ENCODE peak calls at places on chromosomes 1 and 21, in nine cellular contexts. One of them, this sample, is unnamed.

GRCh38 chr1:200302893-200303250 is 107.0 kb downstream of the ZNF281 start:
- DNase-seq in sigmoid colon: no peak
- DNase-seq in breast epithelium: no peak
- DNase-seq in spleen: no peak
- DNase-seq in GM12878: no peak
- DNase-seq in transverse colon: no peak
- DNase-seq in stomach: peak
- DNase-seq in HCT116: no peak
- DNase-seq in endothelial cell of umbilical vein: peak
- DNase-seq in this sample: no peak

GRCh38 chr1:219659682-219660081 is 46.8 kb upstream of the ZC3H11B start:
- DNase-seq in sigmoid colon: no peak
- DNase-seq in breast epithelium: no peak
- DNase-seq in spleen: no peak
- DNase-seq in GM12878: no peak
- DNase-seq in transverse colon: no peak
- DNase-seq in stomach: no peak
- DNase-seq in HCT116: no peak
- DNase-seq in endothelial cell of umbilical vein: no peak
- DNase-seq in this sample: no peak

GRCh38 chr1:192768463-192768862 is 40.4 kb upstream of the RGS2 start:
- DNase-seq in sigmoid colon: no peak
- DNase-seq in breast epithelium: no peak
- DNase-seq in spleen: no peak
- DNase-seq in GM12878: no peak
- DNase-seq in transverse colon: no peak
- DNase-seq in stomach: no peak
- DNase-seq in HCT116: no peak
- DNase-seq in endothelial cell of umbilical vein: no peak
- DNase-seq in this sample: no peak

GRCh38 chr1:164637461-164638375 is 78.7 kb downstream of the PBX1 start:
- DNase-seq in sigmoid colon: peak
- DNase-seq in breast epithelium: peak
- DNase-seq in spleen: no peak
- DNase-seq in GM12878: no peak
- DNase-seq in transverse colon: no peak
- DNase-seq in stomach: peak
- DNase-seq in HCT116: peak
- DNase-seq in endothelial cell of umbilical vein: no peak
- DNase-seq in this sample: no peak

GRCh38 chr1:12542596-12543592 is 75.1 kb downstream of the DHRS3 start:
- DNase-seq in sigmoid colon: peak
- DNase-seq in breast epithelium: no peak
- DNase-seq in spleen: peak
- DNase-seq in GM12878: no peak
- DNase-seq in transverse colon: no peak
- DNase-seq in stomach: no peak
- DNase-seq in HCT116: no peak
- DNase-seq in endothelial cell of umbilical vein: no peak
- DNase-seq in this sample: no peak

GRCh38 chr1:201593200-201593828 is 54.4 kb downstream of the NAV1 start:
- DNase-seq in sigmoid colon: peak
- DNase-seq in breast epithelium: peak
- DNase-seq in spleen: peak
- DNase-seq in GM12878: no peak
- DNase-seq in transverse colon: peak
- DNase-seq in stomach: no peak
- DNase-seq in HCT116: no peak
- DNase-seq in endothelial cell of umbilical vein: peak
- DNase-seq in this sample: no peak

GRCh38 chr1:97581614-97582051 is 339.2 kb downstream of the DPYD start:
- DNase-seq in sigmoid colon: no peak
- DNase-seq in breast epithelium: no peak
- DNase-seq in spleen: no peak
- DNase-seq in GM12878: no peak
- DNase-seq in transverse colon: no peak
- DNase-seq in stomach: no peak
- DNase-seq in HCT116: no peak
- DNase-seq in endothelial cell of umbilical vein: no peak
- DNase-seq in this sample: no peak

GRCh38 chr1:3456449-3456963 is 2.0 kb downstream of the ARHGEF16 start:
- DNase-seq in sigmoid colon: no peak
- DNase-seq in breast epithelium: no peak
- DNase-seq in spleen: no peak
- DNase-seq in GM12878: no peak
- DNase-seq in transverse colon: peak
- DNase-seq in stomach: peak
- DNase-seq in HCT116: no peak
- DNase-seq in endothelial cell of umbilical vein: no peak
- DNase-seq in this sample: no peak

GRCh38 chr1:6448749-6449631 is 17.0 kb downstream of the TNFRSF25 start:
- DNase-seq in sigmoid colon: no peak
- DNase-seq in breast epithelium: no peak
- DNase-seq in spleen: no peak
- DNase-seq in GM12878: no peak
- DNase-seq in transverse colon: peak
- DNase-seq in stomach: peak
- DNase-seq in HCT116: no peak
- DNase-seq in endothelial cell of umbilical vein: peak
- DNase-seq in this sample: no peak

GRCh38 chr1:200658037-200658808 is 11.5 kb downstream of the DDX59 start:
- DNase-seq in sigmoid colon: no peak
- DNase-seq in breast epithelium: no peak
- DNase-seq in spleen: no peak
- DNase-seq in GM12878: no peak
- DNase-seq in transverse colon: no peak
- DNase-seq in stomach: no peak
- DNase-seq in HCT116: no peak
- DNase-seq in endothelial cell of umbilical vein: no peak
- DNase-seq in this sample: no peak

GRCh38 chr1:112626193-112626592 is 6.6 kb downstream of the CAPZA1 start:
- DNase-seq in sigmoid colon: no peak
- DNase-seq in breast epithelium: no peak
- DNase-seq in spleen: no peak
- DNase-seq in GM12878: no peak
- DNase-seq in transverse colon: no peak
- DNase-seq in stomach: no peak
- DNase-seq in HCT116: no peak
- DNase-seq in endothelial cell of umbilical vein: no peak
- DNase-seq in this sample: no peak

GRCh38 chr1:155984341-155984740 is 6.0 kb upstream of the ARHGEF2 start:
- DNase-seq in sigmoid colon: no peak
- DNase-seq in breast epithelium: no peak
- DNase-seq in spleen: no peak
- DNase-seq in GM12878: no peak
- DNase-seq in transverse colon: no peak
- DNase-seq in stomach: no peak
- DNase-seq in HCT116: no peak
- DNase-seq in endothelial cell of umbilical vein: no peak
- DNase-seq in this sample: no peak

GRCh38 chr1:40270152-40270834 is 12.3 kb downstream of the ZMPSTE24 start:
- DNase-seq in sigmoid colon: no peak
- DNase-seq in breast epithelium: no peak
- DNase-seq in spleen: no peak
- DNase-seq in GM12878: no peak
- DNase-seq in transverse colon: no peak
- DNase-seq in stomach: no peak
- DNase-seq in HCT116: no peak
- DNase-seq in endothelial cell of umbilical vein: no peak
- DNase-seq in this sample: no peak

GRCh38 chr1:27928216-27928954 is 6.4 kb upstream of the SMPDL3B start:
- DNase-seq in sigmoid colon: peak
- DNase-seq in breast epithelium: no peak
- DNase-seq in spleen: no peak
- DNase-seq in GM12878: no peak
- DNase-seq in transverse colon: no peak
- DNase-seq in stomach: no peak
- DNase-seq in HCT116: no peak
- DNase-seq in endothelial cell of umbilical vein: no peak
- DNase-seq in this sample: no peak

GRCh38 chr1:212186427-212187207 is 98.6 kb upstream of the PPP2R5A start:
- DNase-seq in sigmoid colon: no peak
- DNase-seq in breast epithelium: no peak
- DNase-seq in spleen: no peak
- DNase-seq in GM12878: peak
- DNase-seq in transverse colon: peak
- DNase-seq in stomach: peak
- DNase-seq in HCT116: no peak
- DNase-seq in endothelial cell of umbilical vein: no peak
- DNase-seq in this sample: no peak

GRCh38 chr1:201890223-201890622 is 1.5 kb downstream of the SHISA4 start:
- DNase-seq in sigmoid colon: peak
- DNase-seq in breast epithelium: no peak
- DNase-seq in spleen: peak
- DNase-seq in GM12878: no peak
- DNase-seq in transverse colon: no peak
- DNase-seq in stomach: no peak
- DNase-seq in HCT116: no peak
- DNase-seq in endothelial cell of umbilical vein: no peak
- DNase-seq in this sample: no peak

GRCh38 chr21:43866659-43867331 is 1.8 kb downstream of the AGPAT3 start:
- DNase-seq in sigmoid colon: no peak
- DNase-seq in breast epithelium: no peak
- DNase-seq in spleen: peak
- DNase-seq in GM12878: peak
- DNase-seq in transverse colon: peak
- DNase-seq in stomach: peak
- DNase-seq in HCT116: no peak
- DNase-seq in endothelial cell of umbilical vein: peak
- DNase-seq in this sample: peak
- TF ChIP-seq POLR2AphosphoS5 in sigmoid colon: peak
- TF ChIP-seq POLR2AphosphoS5 in breast epithelium: no peak
- TF ChIP-seq POLR2AphosphoS5 in spleen: peak
- TF ChIP-seq POLR2AphosphoS5 in GM12878: peak
- TF ChIP-seq POLR2AphosphoS5 in transverse colon: peak
- TF ChIP-seq POLR2AphosphoS5 in stomach: peak
- TF ChIP-seq POLR2AphosphoS5 in HCT116: no peak
- TF ChIP-seq POLR2AphosphoS5 in endothelial cell of umbilical vein: no peak
- TF ChIP-seq POLR2AphosphoS5 in this sample: no peak

GRCh38 chr1:31154000-31154631 is 85.6 kb downstream of the NKAIN1 start:
- DNase-seq in sigmoid colon: no peak
- DNase-seq in breast epithelium: no peak
- DNase-seq in spleen: no peak
- DNase-seq in GM12878: no peak
- DNase-seq in transverse colon: no peak
- DNase-seq in stomach: no peak
- DNase-seq in HCT116: no peak
- DNase-seq in endothelial cell of umbilical vein: no peak
- DNase-seq in this sample: no peak

GRCh38 chr1:31155216-31155806 is 84.4 kb downstream of the NKAIN1 start:
- DNase-seq in sigmoid colon: peak
- DNase-seq in breast epithelium: peak
- DNase-seq in spleen: peak
- DNase-seq in GM12878: no peak
- DNase-seq in transverse colon: peak
- DNase-seq in stomach: peak
- DNase-seq in HCT116: no peak
- DNase-seq in endothelial cell of umbilical vein: peak
- DNase-seq in this sample: peak

GRCh38 chr1:31152181-31152768 is 86.8 kb upstream of the PUM1 start:
- DNase-seq in sigmoid colon: no peak
- DNase-seq in breast epithelium: no peak
- DNase-seq in spleen: no peak
- DNase-seq in GM12878: no peak
- DNase-seq in transverse colon: no peak
- DNase-seq in stomach: no peak
- DNase-seq in HCT116: no peak
- DNase-seq in endothelial cell of umbilical vein: peak
- DNase-seq in this sample: no peak

GRCh38 chr1:31153423-31153822 is 86.3 kb downstream of the NKAIN1 start:
- DNase-seq in sigmoid colon: no peak
- DNase-seq in breast epithelium: no peak
- DNase-seq in spleen: no peak
- DNase-seq in GM12878: no peak
- DNase-seq in transverse colon: no peak
- DNase-seq in stomach: no peak
- DNase-seq in HCT116: no peak
- DNase-seq in endothelial cell of umbilical vein: no peak
- DNase-seq in this sample: no peak

GRCh38 chr1:31154632-31155215 is 85.0 kb downstream of the NKAIN1 start:
- DNase-seq in sigmoid colon: peak
- DNase-seq in breast epithelium: peak
- DNase-seq in spleen: peak
- DNase-seq in GM12878: no peak
- DNase-seq in transverse colon: peak
- DNase-seq in stomach: peak
- DNase-seq in HCT116: no peak
- DNase-seq in endothelial cell of umbilical vein: peak
- DNase-seq in this sample: peak
- TF ChIP-seq POLR2A in sigmoid colon: no peak
- TF ChIP-seq POLR2A in breast epithelium: no peak
- TF ChIP-seq POLR2A in spleen: no peak
- TF ChIP-seq POLR2A in GM12878: peak
- TF ChIP-seq POLR2A in transverse colon: peak
- TF ChIP-seq POLR2A in stomach: no peak
- TF ChIP-seq POLR2A in HCT116: no peak
- TF ChIP-seq POLR2A in endothelial cell of umbilical vein: no peak
- TF ChIP-seq POLR2A in this sample: peak

GRCh38 chr1:184860535-184860934 is 105.9 kb upstream of the EDEM3 start:
- DNase-seq in sigmoid colon: no peak
- DNase-seq in breast epithelium: no peak
- DNase-seq in spleen: no peak
- DNase-seq in GM12878: no peak
- DNase-seq in transverse colon: no peak
- DNase-seq in stomach: no peak
- DNase-seq in HCT116: no peak
- DNase-seq in endothelial cell of umbilical vein: no peak
- DNase-seq in this sample: no peak
- H3K4me3 ChIP-seq in sigmoid colon: no peak
- H3K4me3 ChIP-seq in breast epithelium: no peak
- H3K4me3 ChIP-seq in spleen: no peak
- H3K4me3 ChIP-seq in GM12878: no peak
- H3K4me3 ChIP-seq in transverse colon: no peak
- H3K4me3 ChIP-seq in stomach: no peak
- H3K4me3 ChIP-seq in HCT116: no peak
- H3K4me3 ChIP-seq in endothelial cell of umbilical vein: no peak
- H3K4me3 ChIP-seq in this sample: no peak

DNA sequence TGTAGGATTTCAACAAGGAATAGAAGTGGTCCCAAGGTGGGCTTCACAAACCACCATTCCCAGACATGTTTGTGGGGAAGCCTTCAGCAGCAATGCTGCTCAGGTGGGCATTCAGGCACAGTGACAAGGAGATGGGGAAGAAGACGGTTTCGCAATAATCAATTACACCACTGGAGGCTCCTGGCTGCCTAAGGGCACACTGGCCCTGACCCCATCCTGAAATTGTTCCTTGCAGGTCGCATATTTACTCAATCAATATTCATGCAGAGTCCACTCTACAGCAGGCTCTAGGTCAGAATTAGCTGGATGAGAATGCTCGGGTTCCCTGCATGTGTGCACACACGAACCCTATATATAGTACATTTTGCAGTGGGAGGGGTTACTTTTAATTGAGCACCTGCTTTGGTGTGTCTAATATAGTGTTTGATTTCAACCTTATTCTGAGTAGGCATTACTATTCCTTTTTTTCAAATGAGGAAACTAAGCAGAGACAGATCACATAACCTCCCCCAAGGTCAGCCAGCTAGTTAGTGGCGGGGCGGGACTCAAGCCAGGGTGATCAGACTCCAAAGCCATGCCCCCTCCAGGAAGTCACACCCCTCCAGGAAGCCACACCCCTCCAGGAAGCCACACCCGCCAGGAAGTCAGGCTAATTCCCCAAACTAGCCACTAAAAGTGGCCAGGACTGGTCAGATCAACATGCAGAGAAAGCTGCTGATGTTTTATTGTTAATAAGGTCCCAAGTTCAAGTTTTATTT is 106.5 kb downstream of the HLCS start:
- DNase-seq in sigmoid colon: peak
- DNase-seq in breast epithelium: peak
- DNase-seq in spleen: peak
- DNase-seq in GM12878: no peak
- DNase-seq in transverse colon: peak
- DNase-seq in stomach: peak
- DNase-seq in HCT116: no peak
- DNase-seq in endothelial cell of umbilical vein: peak
- DNase-seq in this sample: no peak
- TF ChIP-seq POLR2AphosphoS5 in sigmoid colon: no peak
- TF ChIP-seq POLR2AphosphoS5 in breast epithelium: no peak
- TF ChIP-seq POLR2AphosphoS5 in spleen: peak
- TF ChIP-seq POLR2AphosphoS5 in GM12878: no peak
- TF ChIP-seq POLR2AphosphoS5 in transverse colon: no peak
- TF ChIP-seq POLR2AphosphoS5 in stomach: peak
- TF ChIP-seq POLR2AphosphoS5 in HCT116: no peak
- TF ChIP-seq POLR2AphosphoS5 in endothelial cell of umbilical vein: peak
- TF ChIP-seq POLR2AphosphoS5 in this sample: no peak